ENCODE peak calls at places on chromosomes 2 and 18, in seven cellular contexts. V is neuronal stem cell, M is GM23338, B is GM23248, Z is neural progenitor cell, Q is esophagus muscularis mucosa, T is A673. G is an unnamed sample. For H3K4me1, the result is how much of the 10 kb centered on the place peaks cover.

GRCh38 chr2:215705771-215706261 is 269.9 kb upstream of the FN1 start:
- DNase-seq in V (no peak), M (no peak), B (no peak), Z (no peak), Q (no peak), T (peak), G (no peak)

GRCh38 chr2:152573168-152573567 is 144.1 kb downstream of the PRPF40A start:
- DNase-seq in V (no peak), M (no peak), B (peak), Z (no peak), Q (peak), T (peak), G (peak)

GRCh38 chr18:31149351-31149750 is 13.3 kb downstream of the DSC1 start:
- DNase-seq in V (no peak), M (no peak), B (no peak), Z (no peak), Q (no peak), T (no peak), G (no peak)

GRCh38 chr2:12127639-12128038 is 381.2 kb downstream of the LPIN1 start:
- DNase-seq in V (no peak), M (no peak), B (no peak), Z (no peak), Q (no peak), T (no peak), G (no peak)

GRCh38 chr2:61743004-61743403 is 110.9 kb downstream of the FAM161A start:
- DNase-seq in V (no peak), M (no peak), B (no peak), Z (peak), Q (no peak), T (no peak), G (no peak)

GRCh38 chr2:44655401-44655864 is 286.1 kb upstream of the SIX3 start:
- DNase-seq in V (no peak), M (no peak), B (no peak), Z (no peak), Q (no peak), T (no peak), G (no peak)

GRCh38 chr2:215361211-215361875 is 49.5 kb downstream of the ATIC start:
- DNase-seq in V (no peak), M (no peak), B (peak), Z (no peak), Q (peak), T (no peak), G (no peak)

GRCh38 chr2:8151888-8152287 is 530.0 kb upstream of the ID2 start:
- DNase-seq in V (no peak), M (no peak), B (no peak), Z (no peak), Q (no peak), T (no peak), G (no peak)

GRCh38 chr2:186771395-186771794 is 77.5 kb downstream of the FAM171B start:
- DNase-seq in V (no peak), M (peak), B (no peak), Z (peak), Q (no peak), T (no peak), G (no peak)

GRCh38 chr2:20122864-20123263 is 71.4 kb upstream of the LAPTM4A start:
- DNase-seq in V (no peak), M (no peak), B (no peak), Z (no peak), Q (no peak), T (no peak), G (no peak)

GRCh38 chr2:238256594-238257104 is 16.8 kb upstream of the HES6 start:
- DNase-seq in V (peak), M (peak), B (peak), Z (peak), Q (no peak), T (peak), G (peak)

DNA sequence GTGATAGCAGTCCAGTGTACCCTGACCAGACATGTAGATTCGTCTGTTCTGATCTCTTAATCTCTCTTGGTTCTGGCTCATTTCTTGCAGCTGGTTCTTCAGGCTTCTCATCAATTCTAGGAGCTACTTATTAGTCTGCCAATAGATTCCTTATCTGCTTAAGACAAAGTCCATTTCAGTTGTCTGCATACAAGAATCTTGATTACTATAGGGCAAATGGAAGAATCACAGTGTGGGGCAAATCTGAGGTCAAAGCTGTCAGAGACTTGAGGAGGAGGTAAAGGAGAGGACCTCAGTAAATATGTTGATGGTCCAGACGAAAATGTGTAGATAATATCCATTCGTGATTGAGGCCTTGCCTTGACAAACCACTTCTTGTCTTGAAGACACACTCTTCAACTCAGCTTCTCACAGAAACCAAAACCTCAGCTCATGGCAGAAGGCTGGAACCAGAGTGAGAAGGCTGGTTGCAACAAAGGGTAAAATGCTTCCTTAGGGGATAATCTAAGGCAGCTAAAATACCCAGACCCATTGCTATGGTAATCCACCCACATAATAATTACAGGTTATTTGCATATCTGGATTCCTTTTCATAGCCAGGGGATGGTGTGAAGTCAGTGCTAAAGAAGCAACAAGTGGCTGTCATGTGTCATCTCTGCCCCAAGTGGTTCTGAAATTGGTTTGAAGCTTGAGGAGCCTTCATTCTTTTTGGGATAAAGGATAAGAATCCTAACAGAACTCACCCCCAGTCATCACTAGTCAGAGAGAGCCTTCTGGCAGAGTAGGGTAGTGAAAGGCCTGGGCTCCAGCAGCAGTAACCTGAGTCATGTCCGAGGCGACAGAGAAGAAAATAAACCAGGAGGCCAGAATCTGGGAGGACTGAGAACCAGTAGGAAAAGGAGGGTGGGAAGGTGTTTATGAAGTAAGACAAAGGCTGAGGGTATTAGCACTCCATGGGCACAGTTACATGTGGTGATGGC is 29.2 kb upstream of the PELI1 start:
- DNase-seq in V (no peak), M (peak), B (peak), Z (no peak), Q (no peak), T (peak), G (no peak)
- H3K4me1 ChIP-seq in V (under half), M (under half), B (under half), Z (under half), Q (under half), T (under half), G (under half)

DNA sequence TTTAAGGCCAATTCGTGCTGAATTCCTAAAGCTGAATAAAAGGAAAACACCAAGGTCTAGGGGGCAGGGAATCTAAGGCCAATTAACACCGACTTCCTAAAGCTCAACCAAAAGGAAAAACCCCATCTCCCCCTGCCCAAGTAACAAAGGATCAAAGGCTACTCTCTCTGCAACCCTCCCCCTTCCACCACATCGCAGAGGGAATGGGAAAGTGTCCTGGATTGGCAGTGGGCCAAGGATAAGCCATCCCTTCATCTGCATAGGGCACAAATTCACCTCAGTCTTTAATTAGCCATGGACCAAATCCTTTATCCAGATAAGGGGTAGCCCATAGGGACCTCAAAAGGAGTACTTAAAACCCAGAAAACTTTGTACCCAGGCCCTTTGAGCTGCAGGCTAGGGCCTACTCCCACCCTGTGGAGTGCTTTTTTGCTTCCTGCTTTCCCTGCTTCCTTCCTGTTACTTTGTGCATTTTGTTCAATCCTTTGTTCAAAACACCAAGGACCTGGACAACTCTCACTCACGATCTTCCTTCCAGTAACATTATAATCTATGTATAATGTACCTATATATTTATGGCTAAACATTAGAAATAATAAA is 2119.8 kb upstream of the CELF4 start:
- DNase-seq in V (peak), M (peak), B (no peak), Z (peak), Q (no peak), T (no peak), G (no peak)
- H3K4me1 ChIP-seq in V (under half), M (under half), B (under half), Z (under half), Q (under half), T (under half), G (under half)

DNA sequence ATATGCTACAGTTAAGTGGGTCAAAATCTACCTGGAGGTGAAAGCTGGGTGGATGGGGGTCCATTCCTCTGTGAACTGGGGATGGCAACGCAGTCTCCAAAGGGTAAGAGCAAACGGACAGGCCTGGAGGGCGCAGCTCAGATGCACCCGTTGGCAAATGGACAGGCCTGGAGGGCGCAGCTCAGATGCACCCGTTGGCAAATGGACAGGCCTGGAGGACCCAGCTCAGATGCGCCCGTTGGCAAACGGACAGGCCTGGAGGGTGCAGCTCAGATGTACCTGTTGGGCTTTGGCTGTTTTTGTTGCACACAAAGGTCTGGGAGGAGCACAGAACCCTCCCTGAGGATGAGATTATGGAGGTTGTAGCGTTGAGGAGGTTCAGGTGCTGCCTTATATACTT is 33.7 kb downstream of the RBFA start:
- DNase-seq in V (no peak), M (no peak), B (no peak), Z (no peak), Q (peak), T (no peak), G (no peak)
- H3K4me1 ChIP-seq in V (under half), M (under half), B (under half), Z (under half), Q (under half), T (under half), G (under half)

DNA sequence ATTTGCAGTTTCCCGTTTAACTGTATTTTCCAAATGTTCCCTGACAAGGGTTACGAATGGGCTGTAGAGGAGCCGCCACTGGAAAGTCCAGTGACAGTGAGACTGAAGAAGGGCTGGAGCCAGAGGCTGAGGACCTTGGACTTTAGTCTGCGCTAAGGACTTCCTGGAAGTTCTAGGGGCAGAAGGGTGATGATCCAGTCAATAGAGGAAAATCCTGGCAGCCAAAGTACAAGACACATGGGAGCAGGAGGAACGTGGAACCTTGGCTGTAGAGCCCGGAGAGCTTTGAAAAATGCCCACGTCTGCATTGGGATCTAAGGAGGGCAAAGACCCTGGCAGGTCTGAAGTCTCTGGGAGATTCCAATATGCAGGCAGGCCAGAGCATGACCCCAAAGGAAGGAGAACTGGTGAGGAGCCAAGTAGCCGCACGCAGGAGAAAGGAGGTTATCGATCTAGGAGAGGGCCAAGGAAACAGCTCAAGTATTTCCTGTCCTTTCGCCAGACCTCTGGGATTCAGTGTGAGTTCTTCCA is 28.5 kb downstream of the MBP start:
- DNase-seq in V (no peak), M (no peak), B (peak), Z (no peak), Q (no peak), T (no peak), G (no peak)
- H3K4me1 ChIP-seq in V (under half), M (under half), B (half or more), Z (under half), Q (half or more), T (under half), G (half or more)

DNA sequence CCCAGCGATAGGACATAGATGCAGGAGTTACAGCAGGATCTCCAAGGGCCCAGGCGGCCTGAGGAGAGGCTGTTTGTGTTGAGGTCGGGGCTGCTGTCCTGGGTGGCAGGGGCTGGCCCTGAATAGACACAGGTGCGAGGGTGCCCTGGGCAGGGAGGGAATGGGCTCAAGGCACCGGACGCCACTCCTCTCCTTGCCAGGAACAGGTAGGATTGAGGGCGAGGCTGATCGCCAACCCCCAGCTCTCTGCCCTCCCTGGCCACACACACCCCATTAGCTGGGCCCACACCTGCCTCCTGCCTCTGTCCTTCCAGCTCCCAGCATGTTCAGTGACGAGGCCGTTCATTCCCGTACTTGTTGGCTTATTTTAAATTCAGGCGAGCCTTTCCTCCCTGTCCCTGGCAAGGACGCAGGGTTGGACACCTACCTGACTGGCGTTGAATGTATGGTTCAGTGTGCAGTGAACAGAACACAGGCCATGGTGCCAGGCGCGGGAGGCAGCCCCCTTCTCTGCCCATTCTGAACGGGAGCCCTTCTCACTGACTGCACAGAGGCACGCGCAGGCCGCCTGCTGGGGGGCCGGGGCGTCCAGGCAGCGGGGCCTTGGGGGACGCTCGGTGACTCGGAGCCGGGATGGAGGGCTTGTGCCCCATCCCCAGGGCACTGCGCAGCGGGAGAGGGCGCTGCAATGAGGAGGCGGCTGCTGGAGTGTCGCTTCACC is 41.3 kb upstream of the SNED1 start:
- DNase-seq in V (no peak), M (no peak), B (no peak), Z (no peak), Q (no peak), T (no peak), G (no peak)
- H3K4me1 ChIP-seq in V (under half), M (under half), B (under half), Z (under half), Q (under half), T (under half), G (under half)

DNA sequence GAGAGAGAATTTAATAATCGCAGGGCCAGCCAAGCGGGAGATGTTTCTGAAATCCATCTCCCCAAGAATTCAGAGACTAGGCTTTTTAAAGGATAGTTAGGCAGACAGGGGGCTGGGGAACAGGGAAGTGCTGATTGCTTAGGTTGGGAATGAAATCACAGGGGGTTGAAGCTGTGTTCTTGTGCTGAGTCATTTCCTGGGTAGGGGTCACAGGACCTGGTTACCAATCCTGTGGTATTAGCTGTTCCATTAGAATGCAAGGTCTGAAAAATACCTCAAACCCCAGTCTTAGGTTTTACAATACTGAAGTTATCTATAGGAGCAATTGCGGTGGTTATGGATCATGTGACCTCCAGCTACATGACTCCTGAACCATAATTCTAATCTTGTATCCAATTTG is 4.6 kb downstream of the SP140 start:
- DNase-seq in V (no peak), M (peak), B (peak), Z (no peak), Q (no peak), T (no peak), G (no peak)
- H3K4me1 ChIP-seq in V (under half), M (under half), B (under half), Z (under half), Q (under half), T (under half), G (under half)

GRCh38 chr2:157315901-157316300 is 9.7 kb downstream of the ERMN start:
- DNase-seq in V (no peak), M (peak), B (no peak), Z (no peak), Q (no peak), T (no peak), G (no peak)
- H3K4me1 ChIP-seq in V (under half), M (under half), B (under half), Z (under half), Q (under half), T (under half), G (under half)

GRCh38 chr2:26448651-26449050 is 29.3 kb downstream of the OTOF start:
- DNase-seq in V (no peak), M (no peak), B (no peak), Z (no peak), Q (no peak), T (no peak), G (no peak)
- H3K4me1 ChIP-seq in V (under half), M (under half), B (under half), Z (under half), Q (under half), T (under half), G (under half)

DNA sequence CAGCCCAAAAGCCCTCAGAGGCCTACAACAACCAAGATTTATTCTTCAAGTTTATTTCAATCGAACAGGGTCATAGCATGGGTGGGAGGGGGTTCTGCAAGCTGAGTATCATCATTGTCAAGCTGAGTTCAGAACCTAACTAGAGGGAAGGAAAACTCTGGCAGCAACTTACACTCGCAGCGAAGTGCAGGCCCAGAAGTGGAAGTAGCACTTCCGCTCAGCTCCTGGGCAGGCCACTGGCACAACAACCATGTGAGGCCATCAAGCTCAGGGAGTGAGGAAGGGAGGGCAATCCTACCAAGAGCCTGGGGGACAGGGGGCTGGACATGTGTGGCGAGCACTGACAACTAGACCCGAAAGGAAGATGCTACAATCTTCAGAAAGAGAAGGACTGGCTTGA is 4.8 kb downstream of the UXS1 start:
- DNase-seq in V (no peak), M (no peak), B (no peak), Z (no peak), Q (no peak), T (no peak), G (no peak)
- H3K4me1 ChIP-seq in V (under half), M (under half), B (under half), Z (under half), Q (under half), T (under half), G (half or more)

GRCh38 chr18:3254725-3255124 is 7.1 kb downstream of the MYL12A start:
- DNase-seq in V (no peak), M (no peak), B (no peak), Z (no peak), Q (no peak), T (no peak), G (no peak)

GRCh38 chr18:3250237-3251107 is 2.9 kb downstream of the MYL12A start:
- DNase-seq in V (no peak), M (no peak), B (peak), Z (no peak), Q (no peak), T (peak), G (no peak)

GRCh38 chr18:3252843-3253242 is 5.2 kb downstream of the MYL12A start:
- DNase-seq in V (no peak), M (no peak), B (no peak), Z (no peak), Q (no peak), T (no peak), G (no peak)

GRCh38 chr18:3251249-3251962 is 3.8 kb downstream of the MYL12A start:
- DNase-seq in V (no peak), M (no peak), B (peak), Z (no peak), Q (no peak), T (no peak), G (no peak)

GRCh38 chr18:3251963-3252277 is 4.3 kb downstream of the MYL12A start:
- DNase-seq in V (no peak), M (no peak), B (peak), Z (no peak), Q (no peak), T (no peak), G (no peak)
- H3K4me1 ChIP-seq in V (under half), M (under half), B (half or more), Z (under half), Q (half or more), T (under half), G (under half)

G was measured in CD8-positive, alpha-beta T cell.